ENCODE peak calls at places on chromosomes 13 and 19, in four cellular contexts. Z, H, J and U are unnamed samples.

GRCh38 chr19:7450243-7451223 is 38.3 kb downstream of the PEX11G start:
- DNase-seq in Z (no peak), H (peak), J (peak), U (peak)

GRCh38 chr13:36395280-36395679 is 37.0 kb upstream of the CCNA1 start:
- DNase-seq in Z (no peak), H (peak), J (peak), U (no peak)

GRCh38 chr19:31586282-31586681 is 237.0 kb upstream of the TSHZ3 start:
- DNase-seq in Z (no peak), H (no peak), J (no peak), U (no peak)

GRCh38 chr13:26679945-26680516 is 80.6 kb downstream of the GPR12 start:
- DNase-seq in Z (no peak), H (peak), J (no peak), U (no peak)

GRCh38 chr13:109744512-109745051 is 41.8 kb downstream of the IRS2 start:
- DNase-seq in Z (no peak), H (peak), J (no peak), U (no peak)

GRCh38 chr19:30781047-30781446 is 408.9 kb downstream of the ZNF536 start:
- DNase-seq in Z (no peak), H (no peak), J (no peak), U (no peak)

GRCh38 chr19:45161715-45162463 is 1.1 kb upstream of the NKPD1 start:
- DNase-seq in Z (peak), H (peak), J (no peak), U (no peak)

GRCh38 chr13:101488734-101489133 is 36.3 kb downstream of the ITGBL1 start:
- DNase-seq in Z (no peak), H (no peak), J (no peak), U (no peak)

GRCh38 chr13:25281193-25281936 is 5.9 kb downstream of the MTMR6 start:
- DNase-seq in Z (no peak), H (no peak), J (no peak), U (peak)

GRCh38 chr19:15587663-15588062 is 27.4 kb upstream of the CYP4F8 start:
- DNase-seq in Z (no peak), H (no peak), J (no peak), U (no peak)

GRCh38 chr13:27794075-27794691 is 1.9 kb downstream of the GSX1 start:
- DNase-seq in Z (peak), H (no peak), J (no peak), U (no peak)

GRCh38 chr13:27794921-27795717 is 2.8 kb downstream of the GSX1 start:
- DNase-seq in Z (peak), H (no peak), J (no peak), U (no peak)

GRCh38 chr13:27797228-27797624 is 4.9 kb downstream of the GSX1 start:
- DNase-seq in Z (peak), H (peak), J (no peak), U (no peak)

GRCh38 chr13:27795718-27796019 is 3.4 kb downstream of the GSX1 start:
- DNase-seq in Z (no peak), H (no peak), J (no peak), U (no peak)

GRCh38 chr13:27796544-27797227 is 4.4 kb downstream of the GSX1 start:
- DNase-seq in Z (no peak), H (no peak), J (no peak), U (no peak)
- TF ChIP-seq EZH2 in Z (peak), H (no peak), J (no peak), U (no peak)

GRCh38 chr13:29923554-29924481 is 73.4 kb upstream of the UBL3 start:
- DNase-seq in Z (peak), H (peak), J (peak), U (no peak)

GRCh38 chr13:29924951-29925350 is 74.5 kb upstream of the UBL3 start:
- DNase-seq in Z (no peak), H (no peak), J (no peak), U (no peak)

GRCh38 chr13:29924482-29924884 is 74.1 kb upstream of the UBL3 start:
- DNase-seq in Z (no peak), H (no peak), J (peak), U (no peak)

GRCh38 chr13:29926077-29926476 is 75.7 kb upstream of the UBL3 start:
- DNase-seq in Z (no peak), H (no peak), J (no peak), U (no peak)

GRCh38 chr13:29925457-29925856 is 75.0 kb upstream of the UBL3 start:
- DNase-seq in Z (no peak), H (no peak), J (peak), U (no peak)
- TF ChIP-seq USF2 in Z (no peak), H (no peak), J (no peak), U (no peak)

DNA sequence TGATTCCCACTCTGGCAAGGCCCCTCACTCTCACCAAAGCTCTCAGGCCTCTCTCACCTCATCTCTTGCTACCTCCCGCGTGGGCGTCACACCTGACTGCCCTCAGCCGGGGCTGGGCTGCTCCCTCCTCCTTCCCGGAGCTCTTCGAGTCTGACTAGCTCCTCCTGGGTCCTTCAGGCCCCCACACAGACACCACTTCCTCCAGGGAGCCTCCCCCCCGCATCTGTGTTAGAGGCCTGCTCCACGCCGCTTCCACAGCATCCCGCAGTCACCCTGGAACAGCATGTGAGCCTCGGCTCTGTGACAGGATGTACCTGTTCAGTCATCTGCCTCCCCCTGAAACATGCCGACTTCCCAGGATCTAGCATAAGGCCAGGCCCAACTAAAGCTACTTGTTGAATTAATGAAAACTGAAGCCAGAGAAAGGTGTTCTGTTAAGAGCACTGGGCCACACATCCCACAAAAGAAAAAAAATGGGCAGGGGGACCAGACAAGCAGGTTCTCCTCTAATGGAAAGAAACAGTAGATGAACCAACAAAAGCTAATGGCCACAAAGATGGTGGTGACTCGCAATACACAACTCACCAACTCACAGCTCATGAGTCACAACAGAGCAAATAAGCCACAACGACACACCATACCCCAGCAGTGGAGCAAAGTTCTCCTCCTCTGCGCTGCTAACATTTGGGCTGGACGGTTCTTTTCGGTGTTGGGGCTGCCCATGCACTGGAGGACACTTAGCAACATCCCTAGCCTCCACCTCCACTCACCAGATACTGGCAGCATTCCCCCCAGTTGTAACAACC is 3.0 kb downstream of the PPP6R1 start:
- DNase-seq in Z (no peak), H (peak), J (peak), U (peak)
- TF ChIP-seq GABPA in Z (no peak), H (no peak), J (no peak), U (no peak)

GRCh38 chr19:33622505-33622808 is 704 bp downstream of the CHST8 start:
- DNase-seq in Z (no peak), H (no peak), J (no peak), U (no peak)

GRCh38 chr19:33620611-33621010 is 1.1 kb upstream of the CHST8 start:
- DNase-seq in Z (no peak), H (no peak), J (no peak), U (no peak)

GRCh38 chr19:33622809-33623511 is 1.2 kb downstream of the CHST8 start:
- DNase-seq in Z (no peak), H (no peak), J (no peak), U (no peak)

GRCh38 chr19:33621811-33622504 is at the start of gene CHST8:
- DNase-seq in Z (peak), H (peak), J (no peak), U (no peak)

DNA sequence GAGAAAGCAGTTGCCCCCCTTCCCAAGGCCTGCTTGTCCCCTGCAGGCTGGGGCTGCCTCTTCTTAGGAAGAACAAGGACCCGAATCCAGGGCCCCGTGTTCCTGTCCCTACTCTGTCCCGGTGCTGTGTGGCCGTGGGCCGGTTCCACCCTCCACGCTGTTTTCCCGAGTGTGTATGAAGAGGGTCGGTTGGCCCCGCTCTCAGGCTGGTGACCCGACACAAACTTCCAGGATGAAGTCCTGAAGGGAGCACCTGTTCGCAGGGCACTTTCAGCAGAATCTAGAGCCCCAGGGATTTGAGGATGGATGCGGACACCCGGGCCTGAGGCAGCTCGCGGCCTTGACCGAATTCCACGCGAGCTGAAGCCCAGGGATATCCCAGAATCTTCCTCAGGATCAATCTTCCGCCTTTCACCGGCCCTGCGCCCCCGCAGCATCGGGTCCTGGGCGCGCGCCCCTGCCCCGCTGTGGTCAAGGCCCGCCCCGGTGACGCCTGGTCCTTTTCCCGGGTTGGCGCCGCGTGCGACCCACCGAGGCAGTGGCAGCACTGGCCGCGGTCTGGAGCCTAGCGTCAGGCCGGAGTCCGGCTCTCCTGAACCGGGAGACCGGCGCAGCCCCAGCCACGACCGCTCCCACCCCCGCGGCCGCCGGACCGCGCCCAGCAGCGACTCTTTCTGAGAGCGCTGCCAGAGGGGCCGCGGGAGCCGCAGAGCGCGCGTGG is 528 bp upstream of the CHST8 start:
- DNase-seq in Z (peak), H (no peak), J (no peak), U (no peak)
- TF ChIP-seq EZH2 in Z (no peak), H (no peak), J (no peak), U (no peak)